ENCODE peak calls at places on chromosomes 13 and 19, in six cellular contexts. One of them, this sample, is unnamed.
A peak's percentile ranks its signal among the peaks of the same experiment; 100 is the strongest.

GRCh38 chr19:16449330-16449961 is 22.3 kb downstream of the EPS15L1 start:
- DNase-seq in LoVo: no peak
- DNase-seq in right cardiac atrium: no peak
- DNase-seq in A549: no peak
- DNase-seq in WTC11: no peak
- DNase-seq in stimulated activated CD8-positive, alpha-beta memory T cell treated with anti-CD3 and anti-CD28 coated beads, Interleukin-12 subunit alpha, Interleukin-12 subunit beta, amount 100 ng/mL, for 4 hours: peak; percentile 10
- DNase-seq in this sample: peak; percentile 24

GRCh38 chr13:100128838-100129237 is 39.9 kb downstream of the PCCA start:
- DNase-seq in LoVo: no peak
- DNase-seq in right cardiac atrium: no peak
- DNase-seq in A549: no peak
- DNase-seq in WTC11: no peak
- DNase-seq in stimulated activated CD8-positive, alpha-beta memory T cell treated with anti-CD3 and anti-CD28 coated beads, Interleukin-12 subunit alpha, Interleukin-12 subunit beta, amount 100 ng/mL, for 4 hours: no peak
- DNase-seq in this sample: no peak

GRCh38 chr19:6875218-6875617 is 12.2 kb upstream of the ADGRE1 start:
- DNase-seq in LoVo: no peak
- DNase-seq in right cardiac atrium: no peak
- DNase-seq in A549: no peak
- DNase-seq in WTC11: no peak
- DNase-seq in stimulated activated CD8-positive, alpha-beta memory T cell treated with anti-CD3 and anti-CD28 coated beads, Interleukin-12 subunit alpha, Interleukin-12 subunit beta, amount 100 ng/mL, for 4 hours: no peak
- DNase-seq in this sample: no peak

GRCh38 chr13:51935326-51936171 is 73.8 kb downstream of the CCDC70 start:
- DNase-seq in LoVo: no peak
- DNase-seq in right cardiac atrium: no peak
- DNase-seq in A549: peak; percentile 29
- DNase-seq in WTC11: peak; percentile 63
- DNase-seq in stimulated activated CD8-positive, alpha-beta memory T cell treated with anti-CD3 and anti-CD28 coated beads, Interleukin-12 subunit alpha, Interleukin-12 subunit beta, amount 100 ng/mL, for 4 hours: no peak
- DNase-seq in this sample: peak; percentile 8

GRCh38 chr13:102484329-102484728 is 82.5 kb upstream of the FGF14 start:
- DNase-seq in LoVo: no peak
- DNase-seq in right cardiac atrium: no peak
- DNase-seq in A549: no peak
- DNase-seq in WTC11: no peak
- DNase-seq in stimulated activated CD8-positive, alpha-beta memory T cell treated with anti-CD3 and anti-CD28 coated beads, Interleukin-12 subunit alpha, Interleukin-12 subunit beta, amount 100 ng/mL, for 4 hours: no peak
- DNase-seq in this sample: peak; percentile 18

GRCh38 chr13:76812206-76812882 is 73.9 kb downstream of the KCTD12 start:
- DNase-seq in LoVo: no peak
- DNase-seq in right cardiac atrium: peak; percentile 88
- DNase-seq in A549: no peak
- DNase-seq in WTC11: no peak
- DNase-seq in stimulated activated CD8-positive, alpha-beta memory T cell treated with anti-CD3 and anti-CD28 coated beads, Interleukin-12 subunit alpha, Interleukin-12 subunit beta, amount 100 ng/mL, for 4 hours: no peak
- DNase-seq in this sample: no peak

GRCh38 chr19:43229315-43229714 is 23.9 kb upstream of the PSG4 start:
- DNase-seq in LoVo: peak; percentile 39
- DNase-seq in right cardiac atrium: no peak
- DNase-seq in A549: peak; percentile 44
- DNase-seq in WTC11: no peak
- DNase-seq in stimulated activated CD8-positive, alpha-beta memory T cell treated with anti-CD3 and anti-CD28 coated beads, Interleukin-12 subunit alpha, Interleukin-12 subunit beta, amount 100 ng/mL, for 4 hours: no peak
- DNase-seq in this sample: peak; percentile 15

GRCh38 chr19:35790981-35791813 is 15.8 kb downstream of the ARHGAP33 start:
- DNase-seq in LoVo: no peak
- DNase-seq in right cardiac atrium: no peak
- DNase-seq in A549: peak; percentile 38
- DNase-seq in WTC11: no peak
- DNase-seq in stimulated activated CD8-positive, alpha-beta memory T cell treated with anti-CD3 and anti-CD28 coated beads, Interleukin-12 subunit alpha, Interleukin-12 subunit beta, amount 100 ng/mL, for 4 hours: no peak
- DNase-seq in this sample: no peak

GRCh38 chr19:37778613-37779138 is 710 bp downstream of the ZNF573 start:
- DNase-seq in LoVo: no peak
- DNase-seq in right cardiac atrium: no peak
- DNase-seq in A549: peak; percentile 58
- DNase-seq in WTC11: no peak
- DNase-seq in stimulated activated CD8-positive, alpha-beta memory T cell treated with anti-CD3 and anti-CD28 coated beads, Interleukin-12 subunit alpha, Interleukin-12 subunit beta, amount 100 ng/mL, for 4 hours: no peak
- DNase-seq in this sample: peak; percentile 26

GRCh38 chr13:20666948-20667347 is 36.6 kb upstream of the IL17D start:
- DNase-seq in LoVo: no peak
- DNase-seq in right cardiac atrium: no peak
- DNase-seq in A549: no peak
- DNase-seq in WTC11: no peak
- DNase-seq in stimulated activated CD8-positive, alpha-beta memory T cell treated with anti-CD3 and anti-CD28 coated beads, Interleukin-12 subunit alpha, Interleukin-12 subunit beta, amount 100 ng/mL, for 4 hours: no peak
- DNase-seq in this sample: no peak

GRCh38 chr19:1648926-1649541 is 3.4 kb downstream of the TCF3 start:
- DNase-seq in LoVo: no peak
- DNase-seq in right cardiac atrium: no peak
- DNase-seq in A549: no peak
- DNase-seq in WTC11: no peak
- DNase-seq in stimulated activated CD8-positive, alpha-beta memory T cell treated with anti-CD3 and anti-CD28 coated beads, Interleukin-12 subunit alpha, Interleukin-12 subunit beta, amount 100 ng/mL, for 4 hours: no peak
- DNase-seq in this sample: no peak

GRCh38 chr19:49689133-49690072 is at the start of gene ADM5:
- DNase-seq in LoVo: no peak
- DNase-seq in right cardiac atrium: peak; percentile 83
- DNase-seq in A549: no peak
- DNase-seq in WTC11: peak; percentile 76
- DNase-seq in stimulated activated CD8-positive, alpha-beta memory T cell treated with anti-CD3 and anti-CD28 coated beads, Interleukin-12 subunit alpha, Interleukin-12 subunit beta, amount 100 ng/mL, for 4 hours: no peak
- DNase-seq in this sample: no peak

GRCh38 chr19:45922281-45922680 is 7.7 kb upstream of the NANOS2 start:
- DNase-seq in LoVo: no peak
- DNase-seq in right cardiac atrium: no peak
- DNase-seq in A549: peak; percentile 66
- DNase-seq in WTC11: peak; percentile 61
- DNase-seq in stimulated activated CD8-positive, alpha-beta memory T cell treated with anti-CD3 and anti-CD28 coated beads, Interleukin-12 subunit alpha, Interleukin-12 subunit beta, amount 100 ng/mL, for 4 hours: no peak
- DNase-seq in this sample: no peak

GRCh38 chr13:37386276-37386675 is 212.3 kb downstream of the POSTN start:
- DNase-seq in LoVo: no peak
- DNase-seq in right cardiac atrium: no peak
- DNase-seq in A549: no peak
- DNase-seq in WTC11: no peak
- DNase-seq in stimulated activated CD8-positive, alpha-beta memory T cell treated with anti-CD3 and anti-CD28 coated beads, Interleukin-12 subunit alpha, Interleukin-12 subunit beta, amount 100 ng/mL, for 4 hours: no peak
- DNase-seq in this sample: no peak

GRCh38 chr19:5312058-5312457 is 28.6 kb downstream of the PTPRS start:
- DNase-seq in LoVo: no peak
- DNase-seq in right cardiac atrium: no peak
- DNase-seq in A549: no peak
- DNase-seq in WTC11: no peak
- DNase-seq in stimulated activated CD8-positive, alpha-beta memory T cell treated with anti-CD3 and anti-CD28 coated beads, Interleukin-12 subunit alpha, Interleukin-12 subunit beta, amount 100 ng/mL, for 4 hours: no peak
- DNase-seq in this sample: no peak

GRCh38 chr19:33302974-33303790 is 848 bp upstream of the CEBPA start:
- DNase-seq in LoVo: peak; percentile 43
- DNase-seq in right cardiac atrium: peak; percentile 84
- DNase-seq in A549: peak; percentile 73
- DNase-seq in WTC11: peak; percentile 61
- DNase-seq in stimulated activated CD8-positive, alpha-beta memory T cell treated with anti-CD3 and anti-CD28 coated beads, Interleukin-12 subunit alpha, Interleukin-12 subunit beta, amount 100 ng/mL, for 4 hours: no peak
- DNase-seq in this sample: peak; percentile 55

GRCh38 chr19:35349614-35350521 is 2.2 kb downstream of the FFAR1 start:
- DNase-seq in LoVo: no peak
- DNase-seq in right cardiac atrium: no peak
- DNase-seq in A549: no peak
- DNase-seq in WTC11: no peak
- DNase-seq in stimulated activated CD8-positive, alpha-beta memory T cell treated with anti-CD3 and anti-CD28 coated beads, Interleukin-12 subunit alpha, Interleukin-12 subunit beta, amount 100 ng/mL, for 4 hours: no peak
- DNase-seq in this sample: no peak

GRCh38 chr19:7870571-7871279 is 3.5 kb downstream of the PRR36 start:
- DNase-seq in LoVo: peak; percentile 74
- DNase-seq in right cardiac atrium: peak; percentile 78
- DNase-seq in A549: peak; percentile 98
- DNase-seq in WTC11: peak; percentile 95
- DNase-seq in stimulated activated CD8-positive, alpha-beta memory T cell treated with anti-CD3 and anti-CD28 coated beads, Interleukin-12 subunit alpha, Interleukin-12 subunit beta, amount 100 ng/mL, for 4 hours: no peak
- DNase-seq in this sample: peak; percentile 48

GRCh38 chr19:38736413-38737280 is 7.6 kb downstream of the CAPN12 start:
- DNase-seq in LoVo: no peak
- DNase-seq in right cardiac atrium: peak; percentile 66
- DNase-seq in A549: peak; percentile 83
- DNase-seq in WTC11: peak; percentile 93
- DNase-seq in stimulated activated CD8-positive, alpha-beta memory T cell treated with anti-CD3 and anti-CD28 coated beads, Interleukin-12 subunit alpha, Interleukin-12 subunit beta, amount 100 ng/mL, for 4 hours: no peak
- DNase-seq in this sample: no peak